ENCODE peak calls at places on chromosomes 3 and 15, in five cellular contexts. One of them, this sample, is unnamed.

GRCh38 chr3:46845397-46845859 is 17.8 kb downstream of the MYL3 start:
- DNase-seq in AG09309: peak
- DNase-seq in hepatocyte: peak
- DNase-seq in CD8-positive, alpha-beta memory T cell: no peak
- DNase-seq in testis: peak
- DNase-seq in this sample: no peak

GRCh38 chr3:105367406-105368213 is 901 bp downstream of the ALCAM start:
- DNase-seq in AG09309: no peak
- DNase-seq in hepatocyte: peak
- DNase-seq in CD8-positive, alpha-beta memory T cell: peak
- DNase-seq in testis: peak
- DNase-seq in this sample: no peak

GRCh38 chr3:10744098-10744465 is 71.9 kb upstream of the SLC6A11 start:
- DNase-seq in AG09309: no peak
- DNase-seq in hepatocyte: no peak
- DNase-seq in CD8-positive, alpha-beta memory T cell: no peak
- DNase-seq in testis: no peak
- DNase-seq in this sample: no peak

GRCh38 chr3:161057518-161057917 is 47.6 kb downstream of the B3GALNT1 start:
- DNase-seq in AG09309: no peak
- DNase-seq in hepatocyte: no peak
- DNase-seq in CD8-positive, alpha-beta memory T cell: no peak
- DNase-seq in testis: no peak
- DNase-seq in this sample: no peak

GRCh38 chr3:179181021-179181472 is 32.9 kb downstream of the PIK3CA start:
- DNase-seq in AG09309: no peak
- DNase-seq in hepatocyte: no peak
- DNase-seq in CD8-positive, alpha-beta memory T cell: no peak
- DNase-seq in testis: no peak
- DNase-seq in this sample: no peak

GRCh38 chr3:127135241-127136023 is 57.5 kb upstream of the PRR23E start:
- DNase-seq in AG09309: no peak
- DNase-seq in hepatocyte: peak
- DNase-seq in CD8-positive, alpha-beta memory T cell: no peak
- DNase-seq in testis: peak
- DNase-seq in this sample: no peak

GRCh38 chr3:55624238-55624637 is 137.1 kb upstream of the WNT5A start:
- DNase-seq in AG09309: no peak
- DNase-seq in hepatocyte: no peak
- DNase-seq in CD8-positive, alpha-beta memory T cell: no peak
- DNase-seq in testis: no peak
- DNase-seq in this sample: no peak

GRCh38 chr3:124372784-124373183 is 357.5 kb upstream of the UMPS start:
- DNase-seq in AG09309: no peak
- DNase-seq in hepatocyte: no peak
- DNase-seq in CD8-positive, alpha-beta memory T cell: no peak
- DNase-seq in testis: no peak
- DNase-seq in this sample: no peak

GRCh38 chr3:100354850-100355249 is 20.3 kb downstream of the NIT2 start:
- DNase-seq in AG09309: no peak
- DNase-seq in hepatocyte: no peak
- DNase-seq in CD8-positive, alpha-beta memory T cell: no peak
- DNase-seq in testis: no peak
- DNase-seq in this sample: no peak

GRCh38 chr3:35772364-35773009 is 133.2 kb downstream of the ARPP21 start:
- DNase-seq in AG09309: no peak
- DNase-seq in hepatocyte: no peak
- DNase-seq in CD8-positive, alpha-beta memory T cell: no peak
- DNase-seq in testis: no peak
- DNase-seq in this sample: no peak

GRCh38 chr3:46098319-46098761 is 71.1 kb upstream of the XCR1 start:
- DNase-seq in AG09309: peak
- DNase-seq in hepatocyte: no peak
- DNase-seq in CD8-positive, alpha-beta memory T cell: no peak
- DNase-seq in testis: peak
- DNase-seq in this sample: no peak

GRCh38 chr15:82895983-82896382 is 56.5 kb downstream of the HOMER2 start:
- DNase-seq in AG09309: no peak
- DNase-seq in hepatocyte: no peak
- DNase-seq in CD8-positive, alpha-beta memory T cell: no peak
- DNase-seq in testis: no peak
- DNase-seq in this sample: no peak

GRCh38 chr15:98120561-98120960 is 160.1 kb downstream of the ARRDC4 start:
- DNase-seq in AG09309: no peak
- DNase-seq in hepatocyte: no peak
- DNase-seq in CD8-positive, alpha-beta memory T cell: no peak
- DNase-seq in testis: no peak
- DNase-seq in this sample: no peak

DNA sequence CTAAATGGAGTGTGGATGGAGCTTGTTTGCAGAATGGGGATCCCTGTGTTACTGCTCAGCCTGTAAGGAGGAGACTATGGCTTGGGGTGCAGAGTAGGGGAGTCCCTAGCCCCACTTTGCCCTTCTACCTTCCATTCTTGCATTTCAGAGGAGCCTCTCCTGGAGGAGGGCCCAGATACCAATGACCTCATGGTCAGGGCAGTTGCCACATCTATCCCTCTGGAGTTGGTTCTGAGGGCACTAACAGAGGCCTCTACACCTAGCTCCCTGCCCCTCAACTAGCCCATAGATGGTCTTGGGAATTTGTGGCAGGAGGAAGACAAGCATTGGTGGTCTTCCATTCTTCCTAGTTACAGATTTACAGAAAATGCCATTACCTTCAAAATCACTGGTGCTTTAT is 6.1 kb downstream of the SKOR1 start:
- DNase-seq in AG09309: no peak
- DNase-seq in hepatocyte: no peak
- DNase-seq in CD8-positive, alpha-beta memory T cell: no peak
- DNase-seq in testis: no peak
- DNase-seq in this sample: no peak
- H3K4me3 ChIP-seq in AG09309: no peak
- H3K4me3 ChIP-seq in hepatocyte: no peak
- H3K4me3 ChIP-seq in CD8-positive, alpha-beta memory T cell: no peak
- H3K4me3 ChIP-seq in testis: no peak
- H3K4me3 ChIP-seq in this sample: no peak

GRCh38 chr15:92657486-92657885 is 1.9 kb upstream of the FAM174B start:
- DNase-seq in AG09309: no peak
- DNase-seq in hepatocyte: no peak
- DNase-seq in CD8-positive, alpha-beta memory T cell: no peak
- DNase-seq in testis: no peak
- DNase-seq in this sample: no peak

GRCh38 chr15:92653836-92654524 is 1.6 kb downstream of the FAM174B start:
- DNase-seq in AG09309: no peak
- DNase-seq in hepatocyte: peak
- DNase-seq in CD8-positive, alpha-beta memory T cell: no peak
- DNase-seq in testis: peak
- DNase-seq in this sample: no peak

GRCh38 chr15:92655178-92655995 is at the start of gene FAM174B:
- DNase-seq in AG09309: no peak
- DNase-seq in hepatocyte: peak
- DNase-seq in CD8-positive, alpha-beta memory T cell: no peak
- DNase-seq in testis: peak
- DNase-seq in this sample: no peak

GRCh38 chr15:92654662-92655061 is 913 bp downstream of the FAM174B start:
- DNase-seq in AG09309: no peak
- DNase-seq in hepatocyte: no peak
- DNase-seq in CD8-positive, alpha-beta memory T cell: no peak
- DNase-seq in testis: no peak
- DNase-seq in this sample: no peak

GRCh38 chr15:92656089-92656488 is 514 bp upstream of the FAM174B start:
- DNase-seq in AG09309: no peak
- DNase-seq in hepatocyte: no peak
- DNase-seq in CD8-positive, alpha-beta memory T cell: no peak
- DNase-seq in testis: no peak
- DNase-seq in this sample: no peak
- H3K4me3 ChIP-seq in AG09309: no peak
- H3K4me3 ChIP-seq in hepatocyte: peak
- H3K4me3 ChIP-seq in CD8-positive, alpha-beta memory T cell: no peak
- H3K4me3 ChIP-seq in testis: peak
- H3K4me3 ChIP-seq in this sample: no peak

GRCh38 chr15:41937568-41937923 is 34.8 kb downstream of the EHD4 start:
- DNase-seq in AG09309: no peak
- DNase-seq in hepatocyte: no peak
- DNase-seq in CD8-positive, alpha-beta memory T cell: peak
- DNase-seq in testis: no peak
- DNase-seq in this sample: no peak

GRCh38 chr15:41934843-41935242 is 37.5 kb downstream of the EHD4 start:
- DNase-seq in AG09309: no peak
- DNase-seq in hepatocyte: no peak
- DNase-seq in CD8-positive, alpha-beta memory T cell: peak
- DNase-seq in testis: no peak
- DNase-seq in this sample: no peak

GRCh38 chr15:41936155-41936554 is 36.2 kb downstream of the EHD4 start:
- DNase-seq in AG09309: no peak
- DNase-seq in hepatocyte: no peak
- DNase-seq in CD8-positive, alpha-beta memory T cell: no peak
- DNase-seq in testis: no peak
- DNase-seq in this sample: no peak

GRCh38 chr15:41935566-41936020 is 36.8 kb downstream of the EHD4 start:
- DNase-seq in AG09309: no peak
- DNase-seq in hepatocyte: no peak
- DNase-seq in CD8-positive, alpha-beta memory T cell: no peak
- DNase-seq in testis: no peak
- DNase-seq in this sample: no peak

DNA sequence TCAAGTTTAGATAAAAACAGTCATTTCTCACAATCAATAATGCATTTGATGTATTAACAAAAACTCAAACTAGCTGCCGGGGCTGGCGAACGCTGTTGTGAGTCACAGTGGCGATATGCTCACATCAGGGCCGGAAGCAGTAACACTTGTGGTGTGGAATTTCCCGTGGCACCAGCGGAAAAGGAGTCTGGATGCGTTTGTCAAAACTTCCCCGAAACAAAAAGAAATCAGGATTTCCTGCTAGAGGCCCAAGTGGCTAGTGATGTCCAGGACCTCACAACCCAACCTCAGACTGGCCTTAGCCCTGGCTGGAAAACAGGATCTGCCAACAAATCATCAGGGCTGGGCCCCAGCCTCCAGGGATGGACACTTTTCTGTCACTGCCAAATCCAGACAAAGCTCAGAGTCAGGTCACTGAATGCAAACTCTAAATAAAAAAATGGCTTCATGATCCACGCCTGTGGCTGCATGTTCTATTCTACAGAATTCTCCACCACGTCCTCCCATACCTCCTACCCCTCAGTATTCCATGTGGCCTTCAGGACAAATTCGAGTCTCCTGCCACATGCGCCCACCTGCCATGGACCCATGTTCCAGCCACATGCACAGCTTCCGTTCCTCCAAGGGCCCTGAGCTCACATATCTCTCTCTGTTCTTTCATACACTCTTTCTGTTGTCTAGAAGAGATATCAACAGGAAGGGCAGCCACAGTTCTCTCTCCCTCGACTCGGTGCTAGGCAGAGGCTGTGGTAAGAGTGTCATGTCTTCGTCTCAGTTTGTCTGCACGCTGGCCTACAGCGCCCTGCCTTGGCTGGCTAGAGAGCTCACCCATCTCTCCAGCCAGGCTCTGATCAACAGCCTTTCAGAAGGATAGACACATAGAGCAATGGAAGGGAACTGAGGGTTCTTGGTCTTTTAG is 35.4 kb downstream of the EHD4 start:
- DNase-seq in AG09309: no peak
- DNase-seq in hepatocyte: no peak
- DNase-seq in CD8-positive, alpha-beta memory T cell: peak
- DNase-seq in testis: no peak
- DNase-seq in this sample: no peak
- H3K4me3 ChIP-seq in AG09309: no peak
- H3K4me3 ChIP-seq in hepatocyte: no peak
- H3K4me3 ChIP-seq in CD8-positive, alpha-beta memory T cell: peak
- H3K4me3 ChIP-seq in testis: no peak
- H3K4me3 ChIP-seq in this sample: no peak

GRCh38 chr15:34133511-34133910 is 31.6 kb downstream of the PGBD4 start:
- DNase-seq in AG09309: no peak
- DNase-seq in hepatocyte: no peak
- DNase-seq in CD8-positive, alpha-beta memory T cell: no peak
- DNase-seq in testis: no peak
- DNase-seq in this sample: no peak
- H3K4me3 ChIP-seq in AG09309: no peak
- H3K4me3 ChIP-seq in hepatocyte: no peak
- H3K4me3 ChIP-seq in CD8-positive, alpha-beta memory T cell: no peak
- H3K4me3 ChIP-seq in testis: no peak
- H3K4me3 ChIP-seq in this sample: no peak

GRCh38 chr3:29347412-29347811 is 66.5 kb downstream of the RBMS3 start:
- DNase-seq in AG09309: no peak
- DNase-seq in hepatocyte: no peak
- DNase-seq in CD8-positive, alpha-beta memory T cell: no peak
- DNase-seq in testis: no peak
- DNase-seq in this sample: no peak
- H3K4me3 ChIP-seq in AG09309: no peak
- H3K4me3 ChIP-seq in hepatocyte: no peak
- H3K4me3 ChIP-seq in CD8-positive, alpha-beta memory T cell: no peak
- H3K4me3 ChIP-seq in testis: no peak
- H3K4me3 ChIP-seq in this sample: no peak

GRCh38 chr15:42798802-42799201 is 61.9 kb upstream of the CDAN1 start:
- DNase-seq in AG09309: no peak
- DNase-seq in hepatocyte: no peak
- DNase-seq in CD8-positive, alpha-beta memory T cell: no peak
- DNase-seq in testis: no peak
- DNase-seq in this sample: no peak
- H3K4me3 ChIP-seq in AG09309: no peak
- H3K4me3 ChIP-seq in hepatocyte: no peak
- H3K4me3 ChIP-seq in CD8-positive, alpha-beta memory T cell: no peak
- H3K4me3 ChIP-seq in testis: no peak
- H3K4me3 ChIP-seq in this sample: no peak

GRCh38 chr15:60412026-60412425 is 14.2 kb upstream of the ANXA2 start:
- DNase-seq in AG09309: no peak
- DNase-seq in hepatocyte: no peak
- DNase-seq in CD8-positive, alpha-beta memory T cell: no peak
- DNase-seq in testis: no peak
- DNase-seq in this sample: no peak

GRCh38 chr15:60407406-60407805 is 9.6 kb upstream of the ANXA2 start:
- DNase-seq in AG09309: no peak
- DNase-seq in hepatocyte: no peak
- DNase-seq in CD8-positive, alpha-beta memory T cell: no peak
- DNase-seq in testis: no peak
- DNase-seq in this sample: no peak

GRCh38 chr15:60406513-60407124 is 8.8 kb upstream of the ANXA2 start:
- DNase-seq in AG09309: no peak
- DNase-seq in hepatocyte: no peak
- DNase-seq in CD8-positive, alpha-beta memory T cell: no peak
- DNase-seq in testis: no peak
- DNase-seq in this sample: no peak

GRCh38 chr15:60405405-60405804 is 7.6 kb upstream of the ANXA2 start:
- DNase-seq in AG09309: no peak
- DNase-seq in hepatocyte: no peak
- DNase-seq in CD8-positive, alpha-beta memory T cell: no peak
- DNase-seq in testis: no peak
- DNase-seq in this sample: no peak

GRCh38 chr15:60408438-60409105 is 10.8 kb upstream of the ANXA2 start:
- DNase-seq in AG09309: no peak
- DNase-seq in hepatocyte: no peak
- DNase-seq in CD8-positive, alpha-beta memory T cell: no peak
- DNase-seq in testis: no peak
- DNase-seq in this sample: no peak
- H3K4me3 ChIP-seq in AG09309: no peak
- H3K4me3 ChIP-seq in hepatocyte: no peak
- H3K4me3 ChIP-seq in CD8-positive, alpha-beta memory T cell: no peak
- H3K4me3 ChIP-seq in testis: no peak
- H3K4me3 ChIP-seq in this sample: no peak

This sample was measured in AG04449.